ENCODE peak calls at places on chromosomes 1 and 21, in nine cellular contexts. C is activated CD8-positive, alpha-beta T cell treated with anti-CD3 and anti-CD28 coated beads for 36 hours; B is progenitor cell of endocrine pancreas; A is GM06990; P is BJ; G is neural progenitor cell; J is body of pancreas; V is dorsolateral prefrontal cortex; E is left ventricle myocardium inferior. X is an unnamed sample.

GRCh38 chr1:203663294-203663693 is 36.7 kb downstream of the ATP2B4 start:
- DNase-seq in P (peak; percentile 77), E (no peak), A (no peak), C (peak; percentile 66), G (no peak), B (no peak), J (no peak), V (no peak), X (no peak)

GRCh38 chr1:234886081-234886874 is 242.4 kb downstream of the TOMM20 start:
- DNase-seq in G (no peak), E (no peak), J (no peak), A (no peak), B (no peak), C (no peak), P (peak; percentile 36), V (no peak), X (no peak)

GRCh38 chr1:232980336-232980978 is 30.0 kb downstream of the NTPCR start:
- DNase-seq in V (peak; percentile 36), C (no peak), A (no peak), G (no peak), E (no peak), J (no peak), P (no peak), B (no peak), X (no peak)

GRCh38 chr1:53517109-53517508 is 57.9 kb downstream of the DMRTB1 start:
- DNase-seq in P (no peak), C (no peak), J (no peak), E (no peak), B (no peak), A (no peak), G (no peak), V (no peak), X (no peak)

GRCh38 chr1:194959795-194960194 is 1648.4 kb downstream of the KCNT2 start:
- DNase-seq in A (no peak), P (no peak), C (no peak), B (no peak), G (no peak), J (no peak), V (no peak), E (no peak), X (no peak)

GRCh38 chr1:89721351-89721750 is 88.4 kb downstream of the LRRC8C start:
- DNase-seq in J (no peak), B (no peak), V (no peak), G (no peak), C (peak; percentile 54), E (no peak), A (no peak), P (no peak), X (no peak)

GRCh38 chr1:104760017-104760416 is 1010.3 kb downstream of the AMY1C start:
- DNase-seq in B (no peak), V (no peak), A (peak; percentile 58), E (no peak), J (no peak), P (no peak), C (no peak), G (no peak), X (no peak)

GRCh38 chr1:17502326-17502778 is 37.1 kb upstream of the ARHGEF10L start:
- DNase-seq in J (peak; percentile 89), G (peak; percentile 92), P (peak; percentile 46), B (peak; percentile 83), A (peak; percentile 62), E (peak; percentile 85), C (peak; percentile 78), V (peak; percentile 76), X (peak; percentile 25)

GRCh38 chr1:154809436-154810413 is 60.4 kb downstream of the KCNN3 start:
- DNase-seq in A (no peak), C (peak; percentile 37), P (no peak), G (no peak), J (no peak), B (no peak), V (no peak), E (no peak), X (no peak)

GRCh38 chr1:36350659-36351171 is 27.3 kb upstream of the EVA1B start:
- DNase-seq in P (no peak), J (no peak), V (no peak), E (no peak), C (peak; percentile 61), B (no peak), G (no peak), A (no peak), X (peak; percentile 40)

GRCh38 chr1:19138958-19139581 is 71.0 kb downstream of the UBR4 start:
- DNase-seq in G (no peak), V (no peak), P (no peak), A (no peak), C (no peak), B (no peak), J (no peak), E (no peak), X (no peak)

GRCh38 chr1:5242850-5243249 is 588.4 kb downstream of the AJAP1 start:
- DNase-seq in C (no peak), P (no peak), E (no peak), G (no peak), B (no peak), J (no peak), A (no peak), V (no peak), X (no peak)

GRCh38 chr1:33099290-33100118 is 18.6 kb downstream of the AZIN2 start:
- DNase-seq in P (peak; percentile 100), J (no peak), C (peak; percentile 92), E (no peak), V (no peak), B (no peak), G (no peak), A (peak; percentile 40), X (peak; percentile 58)
- TF ChIP-seq CTCF in P (peak; percentile 68), J (no peak), C (peak; percentile 80), E (no peak), V (no peak), B (no peak), G (no peak), A (peak; percentile 18), X (peak; percentile 21)

GRCh38 chr1:214504330-214504729 is 47.1 kb downstream of the PTPN14 start:
- DNase-seq in J (no peak), E (no peak), C (no peak), P (no peak), B (no peak), V (no peak), G (no peak), A (no peak), X (no peak)

GRCh38 chr1:214503553-214503952 is 47.8 kb downstream of the PTPN14 start:
- DNase-seq in G (no peak), V (no peak), B (no peak), C (no peak), P (no peak), J (no peak), A (no peak), E (no peak), X (no peak)

GRCh38 chr1:214500349-214501055 is 50.9 kb downstream of the PTPN14 start:
- DNase-seq in C (no peak), P (peak; percentile 50), E (no peak), J (no peak), A (no peak), B (no peak), V (no peak), G (peak; percentile 17), X (no peak)

GRCh38 chr1:214506972-214507431 is 44.4 kb downstream of the PTPN14 start:
- DNase-seq in C (no peak), A (no peak), G (peak; percentile 52), P (no peak), E (no peak), V (no peak), B (peak; percentile 44), J (peak; percentile 47), X (no peak)

GRCh38 chr1:214505134-214505533 is 46.3 kb downstream of the PTPN14 start:
- DNase-seq in J (no peak), C (no peak), B (no peak), G (no peak), V (no peak), P (no peak), A (no peak), E (no peak), X (no peak)
- TF ChIP-seq CTCF in J (no peak), C (no peak), B (no peak), G (no peak), V (no peak), P (no peak), A (no peak), E (no peak), X (no peak)

GRCh38 chr1:98387701-98388100 is 273.8 kb upstream of the SNX7 start:
- DNase-seq in A (no peak), V (no peak), J (no peak), C (no peak), G (no peak), B (no peak), E (no peak), P (no peak), X (no peak)

GRCh38 chr1:98388431-98388830 is 273.1 kb upstream of the SNX7 start:
- DNase-seq in G (no peak), J (no peak), P (peak; percentile 34), V (no peak), A (no peak), C (peak; percentile 49), E (no peak), B (no peak), X (no peak)

GRCh38 chr1:98386675-98387440 is 274.7 kb upstream of the SNX7 start:
- DNase-seq in G (no peak), A (no peak), V (no peak), B (no peak), P (no peak), E (no peak), J (no peak), C (no peak), X (no peak)

GRCh38 chr1:98383341-98383740 is 278.2 kb upstream of the SNX7 start:
- DNase-seq in P (no peak), C (no peak), B (no peak), E (no peak), J (no peak), A (no peak), G (no peak), V (no peak), X (no peak)

GRCh38 chr1:98385691-98386090 is 275.8 kb upstream of the SNX7 start:
- DNase-seq in V (no peak), B (no peak), G (no peak), C (no peak), J (no peak), A (no peak), E (no peak), P (no peak), X (no peak)
- TF ChIP-seq CTCF in V (no peak), B (no peak), G (no peak), C (no peak), J (no peak), A (no peak), E (no peak), P (no peak), X (no peak)

DNA sequence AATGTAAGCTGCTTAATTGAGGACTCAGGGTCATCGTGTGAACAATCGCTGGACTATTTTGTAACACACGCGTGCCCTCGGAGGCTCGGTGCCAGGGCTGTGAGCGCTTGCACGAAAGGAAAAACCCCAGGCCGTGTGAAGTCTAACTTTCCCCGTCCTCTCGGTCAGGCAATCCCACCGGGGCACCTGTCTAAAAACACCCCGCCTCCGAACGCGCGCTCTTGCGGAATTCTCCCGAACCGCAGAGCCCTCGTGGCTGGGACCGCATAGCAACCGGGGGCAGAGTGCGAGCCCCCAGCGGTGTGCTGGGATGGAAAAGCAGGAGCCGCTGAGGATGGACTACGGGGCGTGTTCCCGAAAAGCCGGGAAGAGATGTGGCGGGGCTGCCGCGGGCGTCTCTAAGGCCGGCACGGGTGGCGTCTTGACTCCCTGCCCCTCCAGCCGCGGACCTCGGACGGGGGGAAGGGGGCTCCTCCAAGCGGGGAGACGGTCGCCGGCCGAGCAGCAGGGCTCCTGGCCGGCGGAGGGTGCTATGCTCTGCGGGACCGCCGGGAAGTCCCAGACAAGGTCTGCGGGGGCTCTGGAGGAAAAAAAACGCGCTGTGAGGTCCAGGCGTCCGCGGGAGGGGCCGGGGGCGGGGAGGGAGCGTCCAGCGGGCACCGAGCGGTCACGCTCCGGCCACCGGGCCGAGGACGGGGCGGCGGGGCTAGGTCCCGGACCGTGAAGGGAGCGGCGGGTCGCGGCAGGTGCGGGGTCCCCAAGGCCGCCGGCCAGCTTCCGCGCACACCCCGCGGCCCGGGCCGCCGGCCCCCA is 936 bp downstream of the ZBTB21 start:
- DNase-seq in A (peak; percentile 71), V (peak; percentile 48), C (peak; percentile 66), G (peak; percentile 78), P (no peak), J (peak; percentile 56), E (peak; percentile 43), B (peak; percentile 47), X (peak; percentile 50)
- TF ChIP-seq CTCF in A (peak; percentile 36), V (peak; percentile 30), C (no peak), G (peak; percentile 17), P (no peak), J (no peak), E (peak; percentile 54), B (peak; percentile 45), X (no peak)